ENCODE peak calls at places on chromosomes 5 and 9, in seven cellular contexts. K is progenitor cell of endocrine pancreas; Y is fibroblast of pulmonary artery; I is kidney tubule cell; S is activated CD4-positive, alpha-beta T cell treated with anti-CD3 and anti-CD28 coated beads for 48 hours; O is memory B cell; F is cardiac muscle cell. E is an unnamed sample.

GRCh38 chr9:126347911-126348760 is 21.5 kb downstream of the MVB12B start:
- DNase-seq in K (no peak), Y (no peak), I (no peak), S (no peak), O (no peak), F (no peak), E (no peak)

GRCh38 chr5:120808135-120808534 is 344.0 kb downstream of the PRR16 start:
- DNase-seq in K (no peak), Y (peak; percentile 6), I (peak; percentile 8), S (no peak), O (no peak), F (no peak), E (no peak)

GRCh38 chr5:119897537-119898370 is 268.4 kb downstream of the FAM170A start:
- DNase-seq in K (no peak), Y (no peak), I (no peak), S (no peak), O (no peak), F (no peak), E (no peak)

GRCh38 chr9:75041041-75041440 is 12.9 kb upstream of the CARNMT1 start:
- DNase-seq in K (no peak), Y (no peak), I (no peak), S (no peak), O (no peak), F (no peak), E (no peak)

GRCh38 chr5:139726248-139726647 is 69.4 kb upstream of the PSD2 start:
- DNase-seq in K (no peak), Y (no peak), I (peak; percentile 52), S (no peak), O (no peak), F (no peak), E (no peak)

GRCh38 chr5:20087299-20087698 is 99.3 kb upstream of the CDH18 start:
- DNase-seq in K (no peak), Y (no peak), I (no peak), S (no peak), O (no peak), F (no peak), E (no peak)

GRCh38 chr9:100756217-100756616 is 178.3 kb downstream of the CAVIN4 start:
- DNase-seq in K (no peak), Y (no peak), I (peak; percentile 36), S (no peak), O (no peak), F (no peak), E (no peak)

GRCh38 chr5:171444582-171444981 is 25.1 kb downstream of the FGF18 start:
- DNase-seq in K (no peak), Y (no peak), I (peak; percentile 84), S (no peak), O (no peak), F (peak; percentile 36), E (no peak)

GRCh38 chr5:122073023-122073422 is 5.0 kb downstream of the LOX start:
- DNase-seq in K (no peak), Y (no peak), I (no peak), S (no peak), O (no peak), F (no peak), E (no peak)

GRCh38 chr9:130445268-130445983 is 665 bp downstream of the ASS1 start:
- DNase-seq in K (no peak), Y (peak; percentile 81), I (peak; percentile 63), S (no peak), O (no peak), F (peak; percentile 87), E (no peak)

GRCh38 chr9:38423939-38424843 is at the start of gene IGFBPL1:
- DNase-seq in K (peak; percentile 21), Y (no peak), I (peak; percentile 18), S (peak; percentile 31), O (no peak), F (peak; percentile 21), E (peak; percentile 38)

GRCh38 chr5:37310360-37310759 is 60.5 kb downstream of the NUP155 start:
- DNase-seq in K (no peak), Y (no peak), I (no peak), S (no peak), O (no peak), F (no peak), E (no peak)

GRCh38 chr5:127919818-127920217 is 163.7 kb upstream of the SLC12A2 start:
- DNase-seq in K (no peak), Y (no peak), I (no peak), S (no peak), O (no peak), F (no peak), E (no peak)

GRCh38 chr9:93261281-93261680 is 77.3 kb downstream of the WNK2 start:
- DNase-seq in K (no peak), Y (no peak), I (no peak), S (no peak), O (no peak), F (no peak), E (no peak)

GRCh38 chr9:70935856-70936255 is 185.6 kb downstream of the TRPM3 start:
- DNase-seq in K (no peak), Y (no peak), I (no peak), S (no peak), O (no peak), F (peak; percentile 26), E (no peak)

GRCh38 chr5:1655496-1656270 is 131.9 kb upstream of the LPCAT1 start:
- DNase-seq in K (no peak), Y (no peak), I (no peak), S (no peak), O (no peak), F (no peak), E (no peak)

GRCh38 chr5:178380541-178381074 is 148.0 kb upstream of the PHYKPL start:
- DNase-seq in K (no peak), Y (no peak), I (no peak), S (no peak), O (no peak), F (no peak), E (no peak)

GRCh38 chr9:111094433-111095421 is 56.5 kb upstream of the LPAR1 start:
- DNase-seq in K (no peak), Y (peak; percentile 64), I (peak; percentile 63), S (no peak), O (no peak), F (peak; percentile 57), E (no peak)

GRCh38 chr5:94969174-94969573 is 315.7 kb downstream of the MCTP1 start:
- DNase-seq in K (no peak), Y (peak; percentile 55), I (no peak), S (no peak), O (no peak), F (peak; percentile 42), E (no peak)

GRCh38 chr5:151680944-151681427 is 5.7 kb downstream of the SPARC start:
- DNase-seq in K (no peak), Y (no peak), I (no peak), S (no peak), O (no peak), F (no peak), E (no peak)

GRCh38 chr9:137217276-137218211 is 4.5 kb downstream of the RNF208 start:
- DNase-seq in K (no peak), Y (no peak), I (peak; percentile 75), S (no peak), O (no peak), F (peak; percentile 24), E (no peak)

GRCh38 chr5:135458921-135459331 is 6.8 kb upstream of the TIFAB start:
- DNase-seq in K (no peak), Y (peak; percentile 66), I (no peak), S (no peak), O (no peak), F (peak; percentile 91), E (no peak)

GRCh38 chr5:147396070-147396469 is 113.8 kb downstream of the DPYSL3 start:
- DNase-seq in K (no peak), Y (no peak), I (no peak), S (no peak), O (no peak), F (no peak), E (no peak)

GRCh38 chr5:161089569-161089968 is 237.6 kb upstream of the ATP10B start:
- DNase-seq in K (no peak), Y (no peak), I (no peak), S (no peak), O (no peak), F (no peak), E (no peak)

GRCh38 chr9:80885894-80886293 is 803.5 kb downstream of the TLE1 start:
- DNase-seq in K (no peak), Y (no peak), I (no peak), S (no peak), O (no peak), F (peak; percentile 33), E (no peak)

GRCh38 chr9:93636172-93636661 is 59.8 kb downstream of the PHF2 start:
- DNase-seq in K (no peak), Y (no peak), I (no peak), S (no peak), O (no peak), F (no peak), E (no peak)

GRCh38 chr9:4792054-4792571 is 631 bp upstream of the RCL1 start:
- DNase-seq in K (no peak), Y (no peak), I (no peak), S (no peak), O (no peak), F (no peak), E (no peak)